ENCODE peak calls at places on chromosomes 5 and 9, in five cellular contexts. One of them, this sample, is unnamed.

GRCh38 chr5:172642926-172643325 is 1.9 kb downstream of the NEURL1B start:
- DNase-seq in OCI-LY7: no peak
- DNase-seq in bronchial epithelial cell: no peak
- DNase-seq in AG04450: no peak
- DNase-seq in GM12865: no peak
- DNase-seq in this sample: no peak

GRCh38 chr9:21837501-21837900 is 35.1 kb downstream of the MTAP start:
- DNase-seq in OCI-LY7: no peak
- DNase-seq in bronchial epithelial cell: no peak
- DNase-seq in AG04450: no peak
- DNase-seq in GM12865: no peak
- DNase-seq in this sample: no peak

GRCh38 chr5:16673241-16673998 is 56.6 kb upstream of the RETREG1 start:
- DNase-seq in OCI-LY7: no peak
- DNase-seq in bronchial epithelial cell: no peak
- DNase-seq in AG04450: no peak
- DNase-seq in GM12865: no peak
- DNase-seq in this sample: peak

GRCh38 chr9:9523476-9523875 is 1089.3 kb downstream of the PTPRD start:
- DNase-seq in OCI-LY7: no peak
- DNase-seq in bronchial epithelial cell: no peak
- DNase-seq in AG04450: no peak
- DNase-seq in GM12865: no peak
- DNase-seq in this sample: no peak

GRCh38 chr5:79512692-79513518 is 1.0 kb downstream of the HOMER1 start:
- DNase-seq in OCI-LY7: peak
- DNase-seq in bronchial epithelial cell: peak
- DNase-seq in AG04450: no peak
- DNase-seq in GM12865: peak
- DNase-seq in this sample: no peak

GRCh38 chr5:41787257-41787656 is 83.0 kb downstream of the OXCT1 start:
- DNase-seq in OCI-LY7: peak
- DNase-seq in bronchial epithelial cell: peak
- DNase-seq in AG04450: no peak
- DNase-seq in GM12865: peak
- DNase-seq in this sample: no peak

GRCh38 chr5:102536323-102536928 is 37.6 kb upstream of the SLCO6A1 start:
- DNase-seq in OCI-LY7: no peak
- DNase-seq in bronchial epithelial cell: peak
- DNase-seq in AG04450: no peak
- DNase-seq in GM12865: no peak
- DNase-seq in this sample: peak

GRCh38 chr5:172505840-172506638 is 51.7 kb upstream of the SH3PXD2B start:
- DNase-seq in OCI-LY7: no peak
- DNase-seq in bronchial epithelial cell: no peak
- DNase-seq in AG04450: no peak
- DNase-seq in GM12865: no peak
- DNase-seq in this sample: no peak

GRCh38 chr5:153135416-153135815 is 355.1 kb upstream of the GRIA1 start:
- DNase-seq in OCI-LY7: no peak
- DNase-seq in bronchial epithelial cell: peak
- DNase-seq in AG04450: no peak
- DNase-seq in GM12865: no peak
- DNase-seq in this sample: no peak

GRCh38 chr5:30846171-30846570 is 347.3 kb upstream of the CDH6 start:
- DNase-seq in OCI-LY7: no peak
- DNase-seq in bronchial epithelial cell: peak
- DNase-seq in AG04450: no peak
- DNase-seq in GM12865: no peak
- DNase-seq in this sample: no peak

GRCh38 chr5:40999966-41000365 is 71.2 kb downstream of the MROH2B start:
- DNase-seq in OCI-LY7: no peak
- DNase-seq in bronchial epithelial cell: no peak
- DNase-seq in AG04450: no peak
- DNase-seq in GM12865: no peak
- DNase-seq in this sample: no peak

GRCh38 chr5:81242906-81243436 is 9.8 kb downstream of the CKMT2 start:
- DNase-seq in OCI-LY7: no peak
- DNase-seq in bronchial epithelial cell: no peak
- DNase-seq in AG04450: no peak
- DNase-seq in GM12865: no peak
- DNase-seq in this sample: no peak

GRCh38 chr9:127954831-127955293 is 17.2 kb upstream of the DPM2 start:
- DNase-seq in OCI-LY7: no peak
- DNase-seq in bronchial epithelial cell: no peak
- DNase-seq in AG04450: no peak
- DNase-seq in GM12865: no peak
- DNase-seq in this sample: no peak

GRCh38 chr5:80961376-80962281 is 1.5 kb downstream of the RASGRF2 start:
- DNase-seq in OCI-LY7: no peak
- DNase-seq in bronchial epithelial cell: no peak
- DNase-seq in AG04450: no peak
- DNase-seq in GM12865: no peak
- DNase-seq in this sample: no peak

GRCh38 chr5:137440800-137441199 is 58.3 kb downstream of the SPOCK1 start:
- DNase-seq in OCI-LY7: no peak
- DNase-seq in bronchial epithelial cell: peak
- DNase-seq in AG04450: no peak
- DNase-seq in GM12865: no peak
- DNase-seq in this sample: no peak

GRCh38 chr5:137433539-137433938 is 65.6 kb downstream of the SPOCK1 start:
- DNase-seq in OCI-LY7: no peak
- DNase-seq in bronchial epithelial cell: no peak
- DNase-seq in AG04450: no peak
- DNase-seq in GM12865: no peak
- DNase-seq in this sample: no peak

GRCh38 chr5:137439645-137440044 is 59.5 kb downstream of the SPOCK1 start:
- DNase-seq in OCI-LY7: no peak
- DNase-seq in bronchial epithelial cell: no peak
- DNase-seq in AG04450: no peak
- DNase-seq in GM12865: no peak
- DNase-seq in this sample: peak

GRCh38 chr5:137442660-137443059 is 56.5 kb downstream of the SPOCK1 start:
- DNase-seq in OCI-LY7: no peak
- DNase-seq in bronchial epithelial cell: no peak
- DNase-seq in AG04450: no peak
- DNase-seq in GM12865: no peak
- DNase-seq in this sample: no peak

GRCh38 chr5:137438932-137439331 is 60.2 kb downstream of the SPOCK1 start:
- DNase-seq in OCI-LY7: no peak
- DNase-seq in bronchial epithelial cell: no peak
- DNase-seq in AG04450: no peak
- DNase-seq in GM12865: no peak
- DNase-seq in this sample: no peak
- H3K4me3 ChIP-seq in OCI-LY7: no peak
- H3K4me3 ChIP-seq in bronchial epithelial cell: no peak
- H3K4me3 ChIP-seq in AG04450: no peak
- H3K4me3 ChIP-seq in GM12865: no peak
- H3K4me3 ChIP-seq in this sample: no peak

GRCh38 chr5:114362977-114363721 is 1.3 kb downstream of the KCNN2 start:
- DNase-seq in OCI-LY7: no peak
- DNase-seq in bronchial epithelial cell: no peak
- DNase-seq in AG04450: no peak
- DNase-seq in GM12865: no peak
- DNase-seq in this sample: no peak

GRCh38 chr5:114369680-114370417 is 8.0 kb downstream of the KCNN2 start:
- DNase-seq in OCI-LY7: no peak
- DNase-seq in bronchial epithelial cell: no peak
- DNase-seq in AG04450: no peak
- DNase-seq in GM12865: no peak
- DNase-seq in this sample: peak

GRCh38 chr5:114362197-114362976 is 517 bp downstream of the KCNN2 start:
- DNase-seq in OCI-LY7: no peak
- DNase-seq in bronchial epithelial cell: no peak
- DNase-seq in AG04450: no peak
- DNase-seq in GM12865: peak
- DNase-seq in this sample: no peak

GRCh38 chr5:114363837-114364236 is 2.0 kb downstream of the KCNN2 start:
- DNase-seq in OCI-LY7: no peak
- DNase-seq in bronchial epithelial cell: no peak
- DNase-seq in AG04450: no peak
- DNase-seq in GM12865: no peak
- DNase-seq in this sample: peak

DNA sequence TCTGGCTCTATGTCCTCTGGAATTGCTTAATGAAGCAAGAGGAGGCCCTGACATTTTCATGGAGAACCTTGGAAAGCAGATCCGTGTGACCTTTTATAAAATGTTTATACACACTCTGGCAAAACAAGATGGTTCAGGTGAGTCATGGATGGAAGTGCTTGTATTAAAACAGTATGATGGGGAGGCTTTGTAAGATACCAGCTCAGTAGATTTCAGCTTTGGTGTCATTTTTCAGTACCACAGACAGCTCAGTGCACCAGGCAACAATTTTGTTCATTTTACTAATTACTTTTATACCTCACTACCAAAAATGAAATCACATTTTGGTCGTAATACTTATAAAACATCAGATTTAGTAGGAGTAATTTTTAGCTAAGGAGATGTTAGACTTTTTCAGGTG is 5.2 kb downstream of the KCNN2 start:
- DNase-seq in OCI-LY7: no peak
- DNase-seq in bronchial epithelial cell: peak
- DNase-seq in AG04450: no peak
- DNase-seq in GM12865: no peak
- DNase-seq in this sample: no peak
- H3K4me3 ChIP-seq in OCI-LY7: no peak
- H3K4me3 ChIP-seq in bronchial epithelial cell: no peak
- H3K4me3 ChIP-seq in AG04450: no peak
- H3K4me3 ChIP-seq in GM12865: no peak
- H3K4me3 ChIP-seq in this sample: no peak

DNA sequence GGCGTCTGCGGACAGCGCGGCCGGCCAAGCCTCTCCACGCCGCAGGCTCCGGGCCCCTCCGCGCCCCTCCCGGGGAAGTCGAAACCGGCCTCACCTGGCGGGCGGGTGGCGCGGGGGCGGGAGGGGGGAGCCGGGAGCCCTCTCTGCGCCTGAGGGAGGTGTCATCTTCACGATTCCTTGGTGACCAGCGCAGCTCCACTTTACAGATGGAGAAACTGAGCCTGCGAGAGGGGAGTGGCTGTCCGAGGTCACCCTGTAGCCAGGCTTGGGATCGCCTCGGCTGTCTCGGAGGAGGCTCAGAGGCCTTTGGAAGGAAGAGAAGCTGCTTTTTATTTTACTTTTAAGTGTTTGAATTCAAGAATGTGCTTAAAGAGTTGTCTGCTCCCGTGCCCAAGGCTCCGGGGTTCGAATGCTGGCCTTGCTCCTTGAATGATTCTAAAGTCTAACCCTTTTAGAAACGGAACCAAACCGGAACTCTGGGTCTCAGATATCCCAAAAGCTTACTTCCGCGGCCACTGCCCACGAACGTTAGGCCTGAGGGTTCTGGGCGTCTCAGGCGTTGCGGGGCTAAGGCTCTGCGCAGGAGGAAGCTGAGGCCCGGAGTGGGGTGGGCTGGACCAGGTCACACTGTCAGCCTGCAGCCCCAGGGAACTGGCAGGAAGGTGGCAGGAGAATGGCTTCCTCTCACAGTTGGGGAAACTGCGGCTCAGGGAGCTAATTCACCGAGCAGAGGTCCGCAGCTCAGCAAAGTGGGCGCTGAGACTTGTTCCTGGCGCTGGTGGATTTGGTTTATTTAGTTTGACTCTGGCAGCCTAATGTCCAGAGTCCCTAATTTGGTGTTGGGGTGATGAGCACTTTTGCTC is 827 bp downstream of the SUSD3 start:
- DNase-seq in OCI-LY7: peak
- DNase-seq in bronchial epithelial cell: no peak
- DNase-seq in AG04450: no peak
- DNase-seq in GM12865: peak
- DNase-seq in this sample: no peak
- H3K4me3 ChIP-seq in OCI-LY7: peak
- H3K4me3 ChIP-seq in bronchial epithelial cell: peak
- H3K4me3 ChIP-seq in AG04450: peak
- H3K4me3 ChIP-seq in GM12865: peak
- H3K4me3 ChIP-seq in this sample: no peak

GRCh38 chr5:118698774-118699173 is 289.6 kb downstream of the DTWD2 start:
- DNase-seq in OCI-LY7: no peak
- DNase-seq in bronchial epithelial cell: no peak
- DNase-seq in AG04450: no peak
- DNase-seq in GM12865: peak
- DNase-seq in this sample: no peak

GRCh38 chr5:118701796-118702195 is 286.6 kb downstream of the DTWD2 start:
- DNase-seq in OCI-LY7: no peak
- DNase-seq in bronchial epithelial cell: no peak
- DNase-seq in AG04450: no peak
- DNase-seq in GM12865: no peak
- DNase-seq in this sample: no peak

GRCh38 chr5:118705931-118706330 is 282.4 kb downstream of the DTWD2 start:
- DNase-seq in OCI-LY7: no peak
- DNase-seq in bronchial epithelial cell: no peak
- DNase-seq in AG04450: no peak
- DNase-seq in GM12865: no peak
- DNase-seq in this sample: no peak

GRCh38 chr5:118703241-118703640 is 285.1 kb downstream of the DTWD2 start:
- DNase-seq in OCI-LY7: no peak
- DNase-seq in bronchial epithelial cell: no peak
- DNase-seq in AG04450: no peak
- DNase-seq in GM12865: no peak
- DNase-seq in this sample: no peak

DNA sequence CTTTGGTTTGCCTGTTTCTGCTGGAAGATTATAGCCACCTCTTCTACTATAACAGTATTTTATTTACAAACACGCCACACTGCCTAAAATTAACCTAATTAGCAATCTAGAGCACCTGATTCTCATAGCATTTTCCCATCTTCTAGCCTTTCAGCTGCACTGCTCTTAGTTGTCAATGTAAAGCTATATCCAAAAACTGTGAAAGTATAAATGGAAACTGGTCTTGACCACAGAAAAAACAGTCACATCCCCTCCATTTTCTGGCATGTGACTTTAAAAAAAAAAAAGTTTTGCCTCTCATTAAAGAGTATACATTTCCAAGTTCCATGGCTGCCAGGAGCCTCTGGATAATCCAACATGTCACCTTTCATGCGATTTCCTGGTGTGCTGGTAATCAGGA is 287.8 kb downstream of the DTWD2 start:
- DNase-seq in OCI-LY7: no peak
- DNase-seq in bronchial epithelial cell: no peak
- DNase-seq in AG04450: no peak
- DNase-seq in GM12865: peak
- DNase-seq in this sample: no peak
- H3K4me3 ChIP-seq in OCI-LY7: no peak
- H3K4me3 ChIP-seq in bronchial epithelial cell: no peak
- H3K4me3 ChIP-seq in AG04450: no peak
- H3K4me3 ChIP-seq in GM12865: no peak
- H3K4me3 ChIP-seq in this sample: no peak